ENCODE peak calls at places on chromosome 1, in four cellular contexts. One of them, this sample, is unnamed.

GRCh38 chr1:24705260-24706073 is 39.8 kb upstream of the CLIC4 start:
- DNase-seq in esophagus muscularis mucosa: no peak
- DNase-seq in transverse colon: peak
- DNase-seq in stomach: peak
- DNase-seq in this sample: peak

GRCh38 chr1:24507423-24507804 is 4.8 kb downstream of the RCAN3 start:
- DNase-seq in esophagus muscularis mucosa: no peak
- DNase-seq in transverse colon: no peak
- DNase-seq in stomach: no peak
- DNase-seq in this sample: no peak

GRCh38 chr1:208985231-208985630 is 598.3 kb upstream of the CAMK1G start:
- DNase-seq in esophagus muscularis mucosa: no peak
- DNase-seq in transverse colon: no peak
- DNase-seq in stomach: no peak
- DNase-seq in this sample: no peak

GRCh38 chr1:65174585-65174984 is 26.6 kb downstream of the AK4 start:
- DNase-seq in esophagus muscularis mucosa: no peak
- DNase-seq in transverse colon: peak
- DNase-seq in stomach: peak
- DNase-seq in this sample: peak

GRCh38 chr1:31984419-31985347 is 29.0 kb upstream of the KHDRBS1 start:
- DNase-seq in esophagus muscularis mucosa: no peak
- DNase-seq in transverse colon: no peak
- DNase-seq in stomach: no peak
- DNase-seq in this sample: no peak

GRCh38 chr1:28965271-28965870 is 51.0 kb downstream of the EPB41 start:
- DNase-seq in esophagus muscularis mucosa: no peak
- DNase-seq in transverse colon: no peak
- DNase-seq in stomach: no peak
- DNase-seq in this sample: no peak

GRCh38 chr1:81505831-81506230 is 294.9 kb upstream of the ADGRL2 start:
- DNase-seq in esophagus muscularis mucosa: no peak
- DNase-seq in transverse colon: no peak
- DNase-seq in stomach: no peak
- DNase-seq in this sample: no peak

GRCh38 chr1:25896266-25896665 is 10.0 kb downstream of the STMN1 start:
- DNase-seq in esophagus muscularis mucosa: no peak
- DNase-seq in transverse colon: no peak
- DNase-seq in stomach: no peak
- DNase-seq in this sample: no peak

GRCh38 chr1:100265562-100265930 is 470 bp upstream of the RTCA start:
- DNase-seq in esophagus muscularis mucosa: no peak
- DNase-seq in transverse colon: peak
- DNase-seq in stomach: no peak
- DNase-seq in this sample: no peak

GRCh38 chr1:91583326-91583755 is 82.7 kb downstream of the CDC7 start:
- DNase-seq in esophagus muscularis mucosa: peak
- DNase-seq in transverse colon: peak
- DNase-seq in stomach: no peak
- DNase-seq in this sample: no peak

GRCh38 chr1:910881-911721 is 12.6 kb upstream of the SAMD11 start:
- DNase-seq in esophagus muscularis mucosa: no peak
- DNase-seq in transverse colon: peak
- DNase-seq in stomach: peak
- DNase-seq in this sample: peak

GRCh38 chr1:84174051-84174556 is 30.0 kb downstream of the PRKACB start:
- DNase-seq in esophagus muscularis mucosa: no peak
- DNase-seq in transverse colon: no peak
- DNase-seq in stomach: no peak
- DNase-seq in this sample: no peak
- TF ChIP-seq EP300 in esophagus muscularis mucosa: no peak
- TF ChIP-seq EP300 in transverse colon: no peak
- TF ChIP-seq EP300 in stomach: no peak
- TF ChIP-seq EP300 in this sample: no peak

GRCh38 chr1:113928950-113929749 is at the start of gene HIPK1:
- DNase-seq in esophagus muscularis mucosa: peak
- DNase-seq in transverse colon: peak
- DNase-seq in stomach: peak
- DNase-seq in this sample: peak
- TF ChIP-seq POLR2A in esophagus muscularis mucosa: peak
- TF ChIP-seq POLR2A in transverse colon: peak
- TF ChIP-seq POLR2A in stomach: no peak
- TF ChIP-seq POLR2A in this sample: peak

GRCh38 chr1:27364696-27365371 is 1.9 kb downstream of the MAP3K6 start:
- DNase-seq in esophagus muscularis mucosa: no peak
- DNase-seq in transverse colon: no peak
- DNase-seq in stomach: no peak
- DNase-seq in this sample: no peak

GRCh38 chr1:27366113-27366410 is 699 bp downstream of the MAP3K6 start:
- DNase-seq in esophagus muscularis mucosa: peak
- DNase-seq in transverse colon: peak
- DNase-seq in stomach: peak
- DNase-seq in this sample: peak

GRCh38 chr1:27365372-27366112 is 1.2 kb downstream of the MAP3K6 start:
- DNase-seq in esophagus muscularis mucosa: peak
- DNase-seq in transverse colon: peak
- DNase-seq in stomach: peak
- DNase-seq in this sample: peak

GRCh38 chr1:27367160-27367650 is 444 bp upstream of the MAP3K6 start:
- DNase-seq in esophagus muscularis mucosa: no peak
- DNase-seq in transverse colon: no peak
- DNase-seq in stomach: no peak
- DNase-seq in this sample: no peak

GRCh38 chr1:27366411-27367159 is at the start of gene MAP3K6:
- DNase-seq in esophagus muscularis mucosa: peak
- DNase-seq in transverse colon: peak
- DNase-seq in stomach: peak
- DNase-seq in this sample: peak
- TF ChIP-seq EP300 in esophagus muscularis mucosa: peak
- TF ChIP-seq EP300 in transverse colon: no peak
- TF ChIP-seq EP300 in stomach: no peak
- TF ChIP-seq EP300 in this sample: no peak

DNA sequence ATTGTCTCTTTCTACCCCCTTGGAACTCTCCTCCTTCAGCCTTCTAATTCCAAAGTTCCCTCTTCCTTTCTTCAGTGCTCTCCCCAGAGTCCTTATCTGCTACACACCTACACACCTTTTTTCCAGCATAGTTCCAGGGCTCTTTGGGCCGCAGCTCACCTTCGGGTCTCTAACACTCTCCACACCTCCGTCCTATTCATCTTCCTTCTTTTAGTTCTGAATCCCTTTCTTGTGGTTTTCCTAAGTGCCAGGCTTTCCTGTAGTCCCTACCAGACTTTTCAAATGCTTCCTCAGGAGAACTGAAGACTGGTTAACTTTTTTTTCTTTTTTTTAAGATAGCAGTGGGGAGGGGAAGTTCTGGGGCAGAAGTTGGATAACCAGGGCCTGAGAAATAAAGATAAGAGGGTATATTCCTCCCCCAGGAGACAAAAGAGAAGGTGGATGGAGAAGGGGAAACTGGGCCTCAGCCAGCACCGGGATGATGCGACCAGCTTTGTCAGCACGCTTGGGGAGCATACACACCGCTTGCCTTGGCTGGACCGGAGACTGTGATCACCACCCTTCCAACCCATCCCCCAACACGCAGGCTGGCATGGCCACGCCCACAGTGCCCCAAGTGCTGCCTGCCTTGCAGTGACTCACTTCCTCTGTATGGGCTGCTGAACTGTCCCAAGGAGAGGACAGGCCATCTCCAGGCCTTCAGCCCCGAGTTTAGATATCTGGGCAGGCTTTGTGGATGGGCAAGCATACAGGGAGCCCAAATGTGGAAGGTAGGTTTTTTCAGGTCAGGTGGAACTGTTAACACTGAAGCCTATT is 2.5 kb upstream of the CERS2 start:
- DNase-seq in esophagus muscularis mucosa: no peak
- DNase-seq in transverse colon: peak
- DNase-seq in stomach: peak
- DNase-seq in this sample: peak
- TF ChIP-seq POLR2A in esophagus muscularis mucosa: no peak
- TF ChIP-seq POLR2A in transverse colon: no peak
- TF ChIP-seq POLR2A in stomach: no peak
- TF ChIP-seq POLR2A in this sample: peak

GRCh38 chr1:200906491-200906890 is 11.8 kb downstream of the INAVA start:
- DNase-seq in esophagus muscularis mucosa: no peak
- DNase-seq in transverse colon: no peak
- DNase-seq in stomach: no peak
- DNase-seq in this sample: no peak

GRCh38 chr1:200907611-200908097 is 13.0 kb downstream of the INAVA start:
- DNase-seq in esophagus muscularis mucosa: no peak
- DNase-seq in transverse colon: no peak
- DNase-seq in stomach: no peak
- DNase-seq in this sample: no peak

GRCh38 chr1:200904772-200905171 is 10.1 kb downstream of the INAVA start:
- DNase-seq in esophagus muscularis mucosa: no peak
- DNase-seq in transverse colon: no peak
- DNase-seq in stomach: no peak
- DNase-seq in this sample: no peak

GRCh38 chr1:200903793-200904192 is 9.1 kb downstream of the INAVA start:
- DNase-seq in esophagus muscularis mucosa: no peak
- DNase-seq in transverse colon: no peak
- DNase-seq in stomach: no peak
- DNase-seq in this sample: no peak

DNA sequence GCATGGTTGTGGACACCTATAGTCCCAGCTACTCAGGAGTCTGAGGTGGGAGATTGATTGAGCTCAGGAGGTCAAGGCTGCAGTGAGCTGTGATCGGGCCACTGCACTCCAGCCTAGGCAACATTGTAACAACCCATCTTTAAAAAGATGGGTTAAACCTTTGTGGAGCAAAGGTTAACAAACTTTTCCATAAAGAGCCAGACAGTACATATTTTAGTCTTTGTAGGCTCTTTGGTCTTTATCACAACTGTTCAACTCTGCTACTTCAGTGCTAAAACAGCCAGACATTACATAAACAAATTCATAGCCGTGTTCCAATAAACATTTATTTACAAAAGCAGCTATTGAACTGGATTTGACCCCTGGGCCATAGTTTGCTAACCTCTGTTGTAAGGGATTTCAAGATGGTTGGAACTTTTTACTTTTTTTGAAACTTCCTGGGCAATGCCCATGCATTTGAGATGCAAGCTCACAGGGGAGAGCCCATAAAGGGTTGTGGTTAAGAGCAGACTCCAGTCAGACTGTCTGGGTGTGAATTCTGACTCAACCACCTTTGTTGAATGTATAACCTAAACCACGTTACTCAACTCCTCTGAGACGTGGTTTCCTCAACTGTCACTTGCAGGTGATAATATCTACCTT is 10.8 kb downstream of the INAVA start:
- DNase-seq in esophagus muscularis mucosa: no peak
- DNase-seq in transverse colon: no peak
- DNase-seq in stomach: no peak
- DNase-seq in this sample: no peak
- TF ChIP-seq EP300 in esophagus muscularis mucosa: no peak
- TF ChIP-seq EP300 in transverse colon: no peak
- TF ChIP-seq EP300 in stomach: no peak
- TF ChIP-seq EP300 in this sample: no peak

GRCh38 chr1:93905734-93906133 is 3.5 kb downstream of the GCLM start:
- DNase-seq in esophagus muscularis mucosa: no peak
- DNase-seq in transverse colon: no peak
- DNase-seq in stomach: no peak
- DNase-seq in this sample: no peak
- TF ChIP-seq POLR2A in esophagus muscularis mucosa: no peak
- TF ChIP-seq POLR2A in transverse colon: no peak
- TF ChIP-seq POLR2A in stomach: no peak
- TF ChIP-seq POLR2A in this sample: no peak

DNA sequence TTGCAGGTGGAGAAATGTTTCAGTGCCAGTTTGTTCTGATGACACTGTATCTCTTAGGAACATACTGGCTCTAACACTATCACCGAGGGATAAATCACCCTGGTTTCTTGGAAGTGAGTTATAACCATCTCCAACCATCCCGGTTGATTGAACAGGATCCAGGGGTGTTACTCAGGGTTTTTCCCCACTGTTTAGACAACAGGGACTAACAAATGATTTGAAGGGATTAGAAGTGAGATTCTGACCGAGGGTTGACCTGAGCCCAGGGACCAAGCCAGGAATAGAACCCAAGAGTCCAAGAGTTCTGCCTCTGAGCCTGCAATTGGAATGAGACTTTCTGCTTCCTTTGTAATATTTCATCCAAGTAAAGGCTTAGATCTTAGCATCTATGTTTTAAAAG is 154.0 kb downstream of the DHRS3 start:
- DNase-seq in esophagus muscularis mucosa: peak
- DNase-seq in transverse colon: no peak
- DNase-seq in stomach: no peak
- DNase-seq in this sample: no peak
- TF ChIP-seq EP300 in esophagus muscularis mucosa: peak
- TF ChIP-seq EP300 in transverse colon: peak
- TF ChIP-seq EP300 in stomach: no peak
- TF ChIP-seq EP300 in this sample: no peak

DNA sequence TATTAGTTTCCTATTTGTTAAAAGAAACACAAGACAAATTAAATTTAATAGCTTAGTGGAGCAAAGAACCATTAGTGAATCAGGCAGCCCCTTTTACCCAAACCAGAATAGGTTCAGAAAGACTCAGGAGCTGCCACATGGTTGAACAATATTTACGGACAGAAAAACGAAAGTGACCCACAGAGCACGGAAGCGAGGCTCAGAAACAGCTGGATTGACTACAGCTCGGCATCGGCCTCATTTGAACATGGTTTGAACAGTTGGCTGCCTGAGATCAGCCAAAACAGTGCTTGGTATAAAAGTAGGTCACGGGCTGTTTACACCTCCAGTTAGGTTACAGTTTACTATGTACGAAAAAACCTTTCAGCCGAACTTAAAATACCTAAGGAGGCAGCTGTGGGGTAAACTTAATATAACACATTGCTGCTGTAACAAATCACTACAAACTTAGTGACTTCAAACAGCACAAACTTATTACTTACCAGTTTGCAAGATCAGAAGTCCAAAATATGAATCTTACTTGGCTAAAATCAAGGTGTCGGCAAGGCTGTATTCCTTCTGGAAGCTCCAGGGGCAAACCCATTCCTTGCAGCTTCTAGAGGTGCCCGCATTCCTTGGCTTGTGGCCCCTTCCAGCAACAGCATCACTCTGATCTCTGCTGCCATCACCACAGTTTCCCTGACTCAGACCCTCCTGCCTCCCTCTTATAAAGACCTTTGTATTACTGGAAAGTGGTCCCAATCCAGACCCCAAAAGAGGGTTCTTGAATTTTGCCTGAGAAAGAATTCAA is 11.8 kb downstream of the PADI4 start:
- DNase-seq in esophagus muscularis mucosa: no peak
- DNase-seq in transverse colon: no peak
- DNase-seq in stomach: no peak
- DNase-seq in this sample: no peak
- TF ChIP-seq POLR2A in esophagus muscularis mucosa: no peak
- TF ChIP-seq POLR2A in transverse colon: no peak
- TF ChIP-seq POLR2A in stomach: no peak
- TF ChIP-seq POLR2A in this sample: no peak

This sample was measured in suprapubic skin.